ENCODE peak calls at places on chromosomes 6 and 20, in ten cellular contexts. J is hepatocyte; M is tibial artery; A is thyroid gland; W is left ventricle myocardium inferior; H is PC-3; R is psoas muscle; T is CD8-positive, alpha-beta T cell; C is upper lobe of right lung; X is transverse colon. Z is an unnamed sample.

GRCh38 chr6:12719017-12719416 is 2.5 kb downstream of the PHACTR1 start:
- DNase-seq in T (no peak), H (no peak), W (no peak), X (no peak), J (no peak), M (no peak), A (no peak), R (no peak), C (no peak), Z (no peak)

GRCh38 chr20:59004763-59005522 is 2.1 kb downstream of the CTSZ start:
- DNase-seq in J (no peak), C (peak; percentile 87), X (peak; percentile 86), T (peak; percentile 54), A (no peak), W (peak; percentile 61), M (peak; percentile 80), H (no peak), R (peak; percentile 53), Z (peak; percentile 87)

GRCh38 chr6:167275001-167275400 is 16.1 kb upstream of the UNC93A start:
- DNase-seq in C (no peak), X (no peak), W (no peak), H (no peak), M (no peak), A (no peak), R (no peak), J (no peak), T (no peak), Z (no peak)

GRCh38 chr20:63150911-63151531 is 64.9 kb downstream of the YTHDF1 start:
- DNase-seq in X (no peak), J (no peak), H (no peak), C (no peak), W (no peak), R (no peak), T (no peak), A (no peak), M (no peak), Z (peak; percentile 35)

GRCh38 chr20:6040958-6041807 is 12.7 kb downstream of the LRRN4 start:
- DNase-seq in J (no peak), T (no peak), M (no peak), C (no peak), R (no peak), X (no peak), W (no peak), A (no peak), H (no peak), Z (no peak)

GRCh38 chr6:13013681-13014550 is 297.3 kb downstream of the PHACTR1 start:
- DNase-seq in C (peak; percentile 63), J (peak; percentile 24), T (no peak), R (no peak), M (no peak), X (no peak), H (no peak), W (peak; percentile 19), A (no peak), Z (no peak)

GRCh38 chr6:18259675-18260447 is 4.5 kb downstream of the DEK start:
- DNase-seq in C (no peak), A (no peak), X (no peak), T (no peak), H (peak; percentile 78), R (no peak), W (no peak), J (no peak), M (no peak), Z (no peak)

GRCh38 chr6:129353067-129353466 is 356.9 kb downstream of the ARHGAP18 start:
- DNase-seq in C (no peak), M (no peak), R (no peak), X (peak; percentile 14), J (no peak), A (peak; percentile 7), W (peak; percentile 58), H (peak; percentile 13), T (no peak), Z (no peak)

GRCh38 chr20:29497261-29497671 is 1760.2 kb upstream of the DEFB115 start:
- DNase-seq in J (no peak), M (peak; percentile 62), X (no peak), T (peak; percentile 31), R (no peak), W (no peak), H (peak; percentile 54), C (peak; percentile 61), A (peak; percentile 73), Z (peak; percentile 36)

GRCh38 chr20:44208165-44208564 is 2.4 kb downstream of the OSER1 start:
- DNase-seq in W (no peak), R (no peak), X (no peak), T (no peak), J (no peak), A (no peak), H (no peak), M (no peak), C (no peak), Z (no peak)

GRCh38 chr20:41041693-41042092 is 13.1 kb downstream of the TOP1 start:
- DNase-seq in T (no peak), H (no peak), X (no peak), A (no peak), C (no peak), J (no peak), W (no peak), M (no peak), R (no peak), Z (no peak)

DNA sequence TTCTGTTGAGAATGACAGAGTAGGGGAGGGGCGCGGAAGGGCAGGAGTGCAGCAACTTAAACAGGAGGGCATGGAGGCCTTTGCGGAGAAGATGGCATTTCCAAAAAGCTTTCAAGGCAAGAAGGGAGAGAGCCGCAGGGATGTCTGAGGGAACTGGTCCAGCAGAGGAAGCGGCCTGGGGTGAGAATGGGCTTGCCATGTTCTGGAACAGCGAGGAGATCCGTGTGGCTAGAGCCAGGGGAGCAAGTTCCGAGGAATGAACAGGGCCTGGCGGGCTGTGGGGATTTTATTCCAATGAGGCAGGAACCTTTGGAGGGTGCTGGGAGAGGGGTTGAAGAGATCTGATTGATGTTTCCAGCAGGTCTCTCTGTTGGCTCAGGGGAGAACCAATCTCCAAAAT is 86.1 kb downstream of the PREX1 start:
- DNase-seq in H (no peak), M (no peak), J (no peak), T (no peak), C (no peak), X (no peak), W (no peak), R (no peak), A (no peak), Z (no peak)
- H3K4me1 ChIP-seq in H (no peaks in the 10 kb centered on the region), M (no peaks in the 10 kb centered on the region), J (peaks cover 8% of the 10 kb centered on the region), T (peaks cover 38% of the 10 kb centered on the region), C (peaks cover 14% of the 10 kb centered on the region), X (peaks cover 10% of the 10 kb centered on the region), W (peaks cover 17% of the 10 kb centered on the region), R (peaks cover 8% of the 10 kb centered on the region), A (no peaks in the 10 kb centered on the region), Z (peaks cover 25% of the 10 kb centered on the region)

GRCh38 chr20:61832181-61832580 is 233.5 kb downstream of the TAF4 start:
- DNase-seq in H (no peak), A (no peak), R (no peak), T (no peak), C (no peak), X (no peak), M (no peak), W (no peak), J (no peak), Z (no peak)

GRCh38 chr20:61828891-61829290 is 236.8 kb downstream of the TAF4 start:
- DNase-seq in J (no peak), H (no peak), X (no peak), M (no peak), W (no peak), R (no peak), T (no peak), C (no peak), A (no peak), Z (no peak)

GRCh38 chr20:61830241-61830930 is 235.3 kb downstream of the TAF4 start:
- DNase-seq in M (no peak), R (no peak), A (no peak), J (no peak), X (no peak), W (no peak), C (no peak), H (no peak), T (no peak), Z (no peak)

GRCh38 chr20:61829526-61829925 is 236.2 kb downstream of the TAF4 start:
- DNase-seq in C (no peak), M (no peak), X (no peak), R (no peak), A (no peak), W (no peak), T (no peak), H (no peak), J (no peak), Z (no peak)

GRCh38 chr20:61830956-61831355 is 234.7 kb downstream of the TAF4 start:
- DNase-seq in H (no peak), A (no peak), R (no peak), J (no peak), W (no peak), M (no peak), T (no peak), C (no peak), X (no peak), Z (peak; percentile 21)
- TF ChIP-seq CTCF in H (no peak), A (no peak), R (no peak), J (no peak), W (no peak), M (no peak), T (no peak), C (no peak), X (no peak), Z (no peak)

GRCh38 chr20:10674684-10675455 is 1.1 kb upstream of the JAG1 start:
- DNase-seq in W (peak; percentile 84), X (peak; percentile 90), H (peak; percentile 88), J (peak; percentile 92), T (no peak), M (peak; percentile 92), R (peak; percentile 79), A (peak; percentile 74), C (peak; percentile 93), Z (peak; percentile 90)
- H3K4me3 ChIP-seq in W (peak overlapping the region; percentile 94), X (peak overlapping the region; percentile 94), H (peak overlapping the region; percentile 95), J (peak overlapping the region; percentile 81), T (no peak overlapping the region), M (peak overlapping the region; percentile 90), R (peak overlapping the region; percentile 97), A (peak overlapping the region; percentile 58), C (peak overlapping the region; percentile 91), Z (peak overlapping the region; percentile 81)

GRCh38 chr20:1888796-1889463 is 6.3 kb upstream of the SIRPA start:
- DNase-seq in A (no peak), R (no peak), X (no peak), M (no peak), C (no peak), T (no peak), W (no peak), H (no peak), J (peak; percentile 45), Z (peak; percentile 67)

GRCh38 chr20:1887756-1888155 is 7.5 kb upstream of the SIRPA start:
- DNase-seq in M (no peak), H (no peak), T (no peak), C (no peak), A (no peak), R (no peak), J (no peak), W (no peak), X (no peak), Z (no peak)

GRCh38 chr20:1885940-1886693 is 9.1 kb upstream of the SIRPA start:
- DNase-seq in W (no peak), A (no peak), J (no peak), C (no peak), M (no peak), R (no peak), T (no peak), H (no peak), X (no peak), Z (no peak)

GRCh38 chr20:1885254-1885653 is 10.0 kb upstream of the SIRPA start:
- DNase-seq in J (no peak), C (no peak), M (no peak), X (no peak), T (no peak), H (no peak), A (no peak), R (no peak), W (no peak), Z (no peak)

GRCh38 chr20:1887321-1887720 is 7.9 kb upstream of the SIRPA start:
- DNase-seq in H (no peak), A (no peak), C (no peak), M (no peak), T (no peak), J (no peak), W (no peak), X (no peak), R (peak; percentile 39), Z (no peak)
- H3K4me1 ChIP-seq in H (no peaks in the 10 kb centered on the region), A (no peaks in the 10 kb centered on the region), C (no peaks in the 10 kb centered on the region), M (no peaks in the 10 kb centered on the region), T (no peaks in the 10 kb centered on the region), J (no peaks in the 10 kb centered on the region), W (peaks cover 8% of the 10 kb centered on the region), X (no peaks in the 10 kb centered on the region), R (peaks cover 6% of the 10 kb centered on the region), Z (peaks cover 9% of the 10 kb centered on the region)

Z was measured in lower lobe of right lung.